ENCODE peak calls at places on chromosomes 5 and 9, in six cellular contexts. One of them, this sample, is unnamed. For H3K4me1, the result is how much of the 10 kb centered on the place peaks cover.

GRCh38 chr5:96024683-96025475 is 63.2 kb upstream of the ELL2 start:
- DNase-seq in right atrium auricular region: no peak
- DNase-seq in Peyer's patch: no peak
- DNase-seq in stomach: no peak
- DNase-seq in mammary epithelial cell: peak
- DNase-seq in tibial nerve: no peak
- DNase-seq in this sample: no peak

GRCh38 chr9:93238953-93239352 is 55.0 kb downstream of the WNK2 start:
- DNase-seq in right atrium auricular region: no peak
- DNase-seq in Peyer's patch: no peak
- DNase-seq in stomach: no peak
- DNase-seq in mammary epithelial cell: no peak
- DNase-seq in tibial nerve: no peak
- DNase-seq in this sample: no peak

GRCh38 chr5:10393491-10393890 is 40.0 kb downstream of the MARCHF6 start:
- DNase-seq in right atrium auricular region: no peak
- DNase-seq in Peyer's patch: no peak
- DNase-seq in stomach: no peak
- DNase-seq in mammary epithelial cell: no peak
- DNase-seq in tibial nerve: no peak
- DNase-seq in this sample: no peak

GRCh38 chr9:34985311-34985899 is 4.1 kb upstream of the DNAJB5 start:
- DNase-seq in right atrium auricular region: no peak
- DNase-seq in Peyer's patch: no peak
- DNase-seq in stomach: peak
- DNase-seq in mammary epithelial cell: peak
- DNase-seq in tibial nerve: peak
- DNase-seq in this sample: no peak

GRCh38 chr5:68554566-68555279 is 339.2 kb downstream of the PIK3R1 start:
- DNase-seq in right atrium auricular region: no peak
- DNase-seq in Peyer's patch: no peak
- DNase-seq in stomach: peak
- DNase-seq in mammary epithelial cell: no peak
- DNase-seq in tibial nerve: no peak
- DNase-seq in this sample: no peak

GRCh38 chr9:20728493-20729220 is 44.6 kb downstream of the FOCAD start:
- DNase-seq in right atrium auricular region: no peak
- DNase-seq in Peyer's patch: no peak
- DNase-seq in stomach: no peak
- DNase-seq in mammary epithelial cell: no peak
- DNase-seq in tibial nerve: no peak
- DNase-seq in this sample: no peak

GRCh38 chr5:23684103-23684502 is 176.7 kb downstream of the PRDM9 start:
- DNase-seq in right atrium auricular region: no peak
- DNase-seq in Peyer's patch: no peak
- DNase-seq in stomach: no peak
- DNase-seq in mammary epithelial cell: no peak
- DNase-seq in tibial nerve: no peak
- DNase-seq in this sample: no peak

GRCh38 chr9:37679649-37680402 is 29.1 kb downstream of the FRMPD1 start:
- DNase-seq in right atrium auricular region: no peak
- DNase-seq in Peyer's patch: no peak
- DNase-seq in stomach: no peak
- DNase-seq in mammary epithelial cell: no peak
- DNase-seq in tibial nerve: no peak
- DNase-seq in this sample: no peak

GRCh38 chr5:134003064-134003956 is 1.5 kb downstream of the VDAC1 start:
- DNase-seq in right atrium auricular region: no peak
- DNase-seq in Peyer's patch: no peak
- DNase-seq in stomach: no peak
- DNase-seq in mammary epithelial cell: no peak
- DNase-seq in tibial nerve: no peak
- DNase-seq in this sample: peak

GRCh38 chr9:89865981-89866380 is 261.2 kb downstream of the GADD45G start:
- DNase-seq in right atrium auricular region: no peak
- DNase-seq in Peyer's patch: peak
- DNase-seq in stomach: no peak
- DNase-seq in mammary epithelial cell: no peak
- DNase-seq in tibial nerve: no peak
- DNase-seq in this sample: peak

GRCh38 chr5:141050622-141051525 is at the start of gene PCDHB1:
- DNase-seq in right atrium auricular region: no peak
- DNase-seq in Peyer's patch: no peak
- DNase-seq in stomach: no peak
- DNase-seq in mammary epithelial cell: peak
- DNase-seq in tibial nerve: no peak
- DNase-seq in this sample: no peak

GRCh38 chr9:91489391-91489899 is 65.8 kb upstream of the NFIL3 start:
- DNase-seq in right atrium auricular region: no peak
- DNase-seq in Peyer's patch: no peak
- DNase-seq in stomach: no peak
- DNase-seq in mammary epithelial cell: no peak
- DNase-seq in tibial nerve: no peak
- DNase-seq in this sample: no peak

GRCh38 chr5:95822038-95822407 is 503 bp downstream of the GLRX start:
- DNase-seq in right atrium auricular region: no peak
- DNase-seq in Peyer's patch: peak
- DNase-seq in stomach: peak
- DNase-seq in mammary epithelial cell: peak
- DNase-seq in tibial nerve: peak
- DNase-seq in this sample: peak

GRCh38 chr5:149056611-149057165 is 6.2 kb downstream of the SH3TC2 start:
- DNase-seq in right atrium auricular region: no peak
- DNase-seq in Peyer's patch: no peak
- DNase-seq in stomach: no peak
- DNase-seq in mammary epithelial cell: no peak
- DNase-seq in tibial nerve: no peak
- DNase-seq in this sample: no peak

GRCh38 chr5:40879163-40879942 is 29.9 kb upstream of the C7 start:
- DNase-seq in right atrium auricular region: no peak
- DNase-seq in Peyer's patch: no peak
- DNase-seq in stomach: no peak
- DNase-seq in mammary epithelial cell: peak
- DNase-seq in tibial nerve: no peak
- DNase-seq in this sample: no peak

GRCh38 chr5:116446356-116447005 is 128.1 kb downstream of the SEMA6A start:
- DNase-seq in right atrium auricular region: no peak
- DNase-seq in Peyer's patch: no peak
- DNase-seq in stomach: no peak
- DNase-seq in mammary epithelial cell: no peak
- DNase-seq in tibial nerve: no peak
- DNase-seq in this sample: no peak

GRCh38 chr9:87324613-87325194 is 173.0 kb upstream of the DAPK1 start:
- DNase-seq in right atrium auricular region: no peak
- DNase-seq in Peyer's patch: no peak
- DNase-seq in stomach: no peak
- DNase-seq in mammary epithelial cell: peak
- DNase-seq in tibial nerve: peak
- DNase-seq in this sample: no peak

GRCh38 chr5:66958984-66959641 is 237.5 kb downstream of the CD180 start:
- DNase-seq in right atrium auricular region: no peak
- DNase-seq in Peyer's patch: no peak
- DNase-seq in stomach: no peak
- DNase-seq in mammary epithelial cell: peak
- DNase-seq in tibial nerve: peak
- DNase-seq in this sample: peak

GRCh38 chr9:115952667-115953316 is 200.8 kb upstream of the PAPPA start:
- DNase-seq in right atrium auricular region: no peak
- DNase-seq in Peyer's patch: no peak
- DNase-seq in stomach: no peak
- DNase-seq in mammary epithelial cell: peak
- DNase-seq in tibial nerve: no peak
- DNase-seq in this sample: no peak

GRCh38 chr5:16179511-16179935 is at the start of gene MARCHF11:
- DNase-seq in right atrium auricular region: no peak
- DNase-seq in Peyer's patch: no peak
- DNase-seq in stomach: no peak
- DNase-seq in mammary epithelial cell: no peak
- DNase-seq in tibial nerve: no peak
- DNase-seq in this sample: no peak

DNA sequence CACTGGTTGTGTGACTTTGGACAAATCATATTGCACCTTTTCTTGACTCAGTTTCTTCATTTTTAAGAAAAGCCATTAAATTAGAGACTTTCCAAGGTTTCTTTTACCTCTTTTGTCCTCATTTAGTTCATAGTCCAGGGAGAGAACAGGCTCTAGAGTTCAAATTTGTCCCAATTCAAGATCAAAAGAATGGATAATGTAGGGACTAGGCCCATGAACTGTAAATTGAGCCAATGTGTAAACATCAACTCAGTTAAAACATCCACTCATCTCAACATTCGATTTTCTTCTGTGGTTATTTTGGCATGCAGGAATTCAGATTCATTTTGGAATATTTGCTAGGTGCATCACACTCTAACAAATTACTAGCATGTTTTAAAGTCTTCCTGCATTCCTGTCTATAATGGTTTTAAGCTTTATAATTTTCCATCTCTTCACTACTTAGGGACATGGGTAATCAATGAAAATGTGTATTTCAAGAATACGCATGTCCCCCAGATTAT is 837.9 kb upstream of the WWC1 start:
- DNase-seq in right atrium auricular region: no peak
- DNase-seq in Peyer's patch: no peak
- DNase-seq in stomach: no peak
- DNase-seq in mammary epithelial cell: no peak
- DNase-seq in tibial nerve: no peak
- DNase-seq in this sample: no peak
- TF ChIP-seq CTCF in right atrium auricular region: no peak
- TF ChIP-seq CTCF in Peyer's patch: no peak
- TF ChIP-seq CTCF in stomach: no peak
- TF ChIP-seq CTCF in mammary epithelial cell: no peak
- TF ChIP-seq CTCF in tibial nerve: no peak
- TF ChIP-seq CTCF in this sample: no peak

GRCh38 chr9:130286781-130287428 is 21.3 kb downstream of the HMCN2 start:
- DNase-seq in right atrium auricular region: no peak
- DNase-seq in Peyer's patch: peak
- DNase-seq in stomach: no peak
- DNase-seq in mammary epithelial cell: no peak
- DNase-seq in tibial nerve: no peak
- DNase-seq in this sample: peak

GRCh38 chr9:130285271-130285670 is 19.7 kb downstream of the HMCN2 start:
- DNase-seq in right atrium auricular region: no peak
- DNase-seq in Peyer's patch: no peak
- DNase-seq in stomach: no peak
- DNase-seq in mammary epithelial cell: no peak
- DNase-seq in tibial nerve: no peak
- DNase-seq in this sample: peak

GRCh38 chr9:130284690-130285089 is 19.1 kb downstream of the HMCN2 start:
- DNase-seq in right atrium auricular region: no peak
- DNase-seq in Peyer's patch: no peak
- DNase-seq in stomach: no peak
- DNase-seq in mammary epithelial cell: no peak
- DNase-seq in tibial nerve: no peak
- DNase-seq in this sample: no peak

GRCh38 chr9:130287736-130288135 is 22.2 kb downstream of the HMCN2 start:
- DNase-seq in right atrium auricular region: no peak
- DNase-seq in Peyer's patch: no peak
- DNase-seq in stomach: no peak
- DNase-seq in mammary epithelial cell: no peak
- DNase-seq in tibial nerve: no peak
- DNase-seq in this sample: peak

DNA sequence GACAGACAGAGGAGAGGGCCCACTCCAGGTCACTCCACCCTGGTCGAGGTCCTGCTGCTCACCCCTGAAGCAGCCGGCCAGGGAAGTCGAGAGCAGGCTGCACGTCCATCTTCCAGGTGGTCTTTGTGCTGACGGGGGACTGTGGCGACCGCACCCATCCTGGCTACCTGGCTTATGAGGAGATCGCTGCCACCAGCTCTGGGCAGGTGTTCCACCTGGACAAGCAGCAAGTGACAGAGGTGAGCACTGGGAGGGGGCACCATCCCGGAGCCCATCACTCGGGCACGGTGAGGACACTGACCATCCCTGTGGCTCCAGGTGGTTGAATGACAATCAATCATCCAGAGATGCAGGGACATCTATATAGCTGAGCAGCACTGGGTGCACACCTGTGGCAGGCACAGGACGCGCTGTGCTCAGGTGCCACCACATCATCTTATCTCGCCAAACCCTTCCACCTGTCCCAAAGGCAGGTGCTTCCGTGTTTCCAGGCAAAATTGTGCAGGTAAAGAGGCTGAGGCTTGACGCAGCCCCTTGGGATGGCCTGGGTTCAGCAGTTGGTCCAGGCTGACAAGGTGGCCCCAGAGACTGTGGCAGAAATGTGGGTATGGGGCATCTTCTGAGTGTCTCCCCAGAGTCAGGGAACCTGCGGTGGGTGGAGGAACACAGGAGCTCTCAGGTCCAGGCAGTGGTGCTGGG is 20.7 kb downstream of the HMCN2 start:
- DNase-seq in right atrium auricular region: no peak
- DNase-seq in Peyer's patch: peak
- DNase-seq in stomach: no peak
- DNase-seq in mammary epithelial cell: no peak
- DNase-seq in tibial nerve: no peak
- DNase-seq in this sample: no peak
- H3K4me1 ChIP-seq in right atrium auricular region: under half
- H3K4me1 ChIP-seq in Peyer's patch: under half
- H3K4me1 ChIP-seq in stomach: under half
- H3K4me1 ChIP-seq in mammary epithelial cell: under half
- H3K4me1 ChIP-seq in tibial nerve: under half
- H3K4me1 ChIP-seq in this sample: under half

DNA sequence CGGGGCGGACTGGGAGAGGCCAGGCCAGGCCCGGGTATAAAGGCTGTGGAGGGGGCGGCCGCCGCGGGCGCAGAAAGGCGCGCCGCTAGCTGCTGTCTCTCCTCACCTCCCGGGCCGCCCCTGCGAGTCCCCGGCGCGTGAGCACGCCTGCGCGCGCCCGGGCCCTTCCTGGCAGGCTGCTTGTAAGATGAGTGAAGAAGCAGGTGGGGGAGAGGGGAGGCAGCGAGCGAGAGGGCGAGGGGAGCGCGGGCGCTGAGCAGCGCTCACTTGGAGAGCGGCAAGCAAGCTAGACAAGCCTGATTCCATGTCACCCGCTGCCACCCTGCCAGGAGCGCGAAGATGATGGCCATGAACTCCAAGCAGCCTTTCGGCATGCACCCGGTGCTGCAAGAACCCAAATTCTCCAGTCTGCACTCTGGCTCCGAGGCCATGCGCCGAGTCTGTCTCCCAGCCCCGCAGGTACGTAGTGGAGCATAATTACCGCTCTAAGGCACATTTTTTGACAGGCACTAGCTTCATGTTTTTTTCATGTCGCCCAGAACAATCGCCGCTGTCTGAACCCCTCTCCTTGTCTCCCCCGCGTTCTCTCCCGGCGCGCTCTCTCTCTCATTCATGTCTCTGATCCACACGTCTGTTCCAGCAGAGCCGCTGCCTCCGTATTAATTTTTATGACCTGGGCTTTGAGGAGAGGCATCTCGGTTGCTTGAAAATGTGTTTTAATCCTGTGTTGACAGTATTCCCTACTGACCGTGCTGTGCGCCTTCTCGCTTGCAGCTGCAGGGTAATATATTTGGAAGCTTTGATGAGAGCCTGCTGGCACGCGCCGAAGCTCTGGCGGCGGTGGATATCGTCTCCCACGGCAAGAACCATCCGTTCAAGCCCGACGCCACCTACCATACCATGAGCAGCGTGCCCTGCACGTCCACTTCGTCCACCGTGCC is at the start of gene POU4F3:
- DNase-seq in right atrium auricular region: no peak
- DNase-seq in Peyer's patch: no peak
- DNase-seq in stomach: no peak
- DNase-seq in mammary epithelial cell: no peak
- DNase-seq in tibial nerve: no peak
- DNase-seq in this sample: no peak
- H3K4me3 ChIP-seq in right atrium auricular region: no peak
- H3K4me3 ChIP-seq in Peyer's patch: no peak
- H3K4me3 ChIP-seq in stomach: no peak
- H3K4me3 ChIP-seq in mammary epithelial cell: no peak
- H3K4me3 ChIP-seq in tibial nerve: no peak
- H3K4me3 ChIP-seq in this sample: no peak

GRCh38 chr9:17402309-17402708 is 176.6 kb upstream of the SH3GL2 start:
- DNase-seq in right atrium auricular region: no peak
- DNase-seq in Peyer's patch: no peak
- DNase-seq in stomach: no peak
- DNase-seq in mammary epithelial cell: no peak
- DNase-seq in tibial nerve: no peak
- DNase-seq in this sample: no peak
- TF ChIP-seq CTCF in right atrium auricular region: no peak
- TF ChIP-seq CTCF in Peyer's patch: no peak
- TF ChIP-seq CTCF in stomach: no peak
- TF ChIP-seq CTCF in mammary epithelial cell: no peak
- TF ChIP-seq CTCF in tibial nerve: no peak
- TF ChIP-seq CTCF in this sample: no peak